ENCODE peak calls at places on chromosomes 2 and 18, in eight cellular contexts. One of them, this sample, is unnamed.

GRCh38 chr18:32851936-32852335 is 79.1 kb upstream of the KLHL14 start:
- DNase-seq in body of pancreas: no peak
- DNase-seq in neuronal stem cell: no peak
- DNase-seq in germinal center: no peak
- DNase-seq in central memory CD4-positive, alpha-beta T cell: no peak
- DNase-seq in stimulated activated CD4-positive, alpha-beta T cell treated with anti-CD3 and anti-CD28 coated beads, Interleukin-1b, Interleukin-23, amount 100 ng/mL, for 24 hours: no peak
- DNase-seq in tibial nerve: no peak
- DNase-seq in HFFc6: no peak
- DNase-seq in this sample: no peak

GRCh38 chr2:7634370-7634769 is 717.2 kb downstream of the RNF144A start:
- DNase-seq in neuronal stem cell: no peak
- DNase-seq in stimulated activated CD4-positive, alpha-beta T cell treated with anti-CD3 and anti-CD28 coated beads, Interleukin-1b, Interleukin-23, amount 100 ng/mL, for 24 hours: no peak
- DNase-seq in tibial nerve: no peak
- DNase-seq in germinal center: no peak
- DNase-seq in central memory CD4-positive, alpha-beta T cell: no peak
- DNase-seq in body of pancreas: no peak
- DNase-seq in HFFc6: no peak
- DNase-seq in this sample: peak; percentile 57

GRCh38 chr18:27240383-27240782 is 55.3 kb upstream of the CHST9 start:
- DNase-seq in HFFc6: no peak
- DNase-seq in body of pancreas: no peak
- DNase-seq in stimulated activated CD4-positive, alpha-beta T cell treated with anti-CD3 and anti-CD28 coated beads, Interleukin-1b, Interleukin-23, amount 100 ng/mL, for 24 hours: no peak
- DNase-seq in germinal center: no peak
- DNase-seq in tibial nerve: no peak
- DNase-seq in neuronal stem cell: no peak
- DNase-seq in central memory CD4-positive, alpha-beta T cell: no peak
- DNase-seq in this sample: no peak

GRCh38 chr2:27369471-27370025 is 590 bp downstream of the EIF2B4 start:
- DNase-seq in HFFc6: peak; percentile 37
- DNase-seq in neuronal stem cell: no peak
- DNase-seq in germinal center: peak; percentile 61
- DNase-seq in stimulated activated CD4-positive, alpha-beta T cell treated with anti-CD3 and anti-CD28 coated beads, Interleukin-1b, Interleukin-23, amount 100 ng/mL, for 24 hours: no peak
- DNase-seq in body of pancreas: no peak
- DNase-seq in central memory CD4-positive, alpha-beta T cell: no peak
- DNase-seq in tibial nerve: no peak
- DNase-seq in this sample: peak; percentile 25

GRCh38 chr2:190637331-190637734 is 11.6 kb upstream of the NAB1 start:
- DNase-seq in stimulated activated CD4-positive, alpha-beta T cell treated with anti-CD3 and anti-CD28 coated beads, Interleukin-1b, Interleukin-23, amount 100 ng/mL, for 24 hours: no peak
- DNase-seq in central memory CD4-positive, alpha-beta T cell: no peak
- DNase-seq in tibial nerve: no peak
- DNase-seq in neuronal stem cell: no peak
- DNase-seq in body of pancreas: no peak
- DNase-seq in germinal center: peak; percentile 21
- DNase-seq in HFFc6: no peak
- DNase-seq in this sample: no peak

GRCh38 chr2:44938287-44939073 is 3.0 kb upstream of the SIX3 start:
- DNase-seq in tibial nerve: no peak
- DNase-seq in germinal center: no peak
- DNase-seq in stimulated activated CD4-positive, alpha-beta T cell treated with anti-CD3 and anti-CD28 coated beads, Interleukin-1b, Interleukin-23, amount 100 ng/mL, for 24 hours: no peak
- DNase-seq in neuronal stem cell: no peak
- DNase-seq in HFFc6: no peak
- DNase-seq in body of pancreas: no peak
- DNase-seq in central memory CD4-positive, alpha-beta T cell: no peak
- DNase-seq in this sample: no peak

GRCh38 chr2:203905661-203906060 is 30.9 kb upstream of the ICOS start:
- DNase-seq in HFFc6: peak; percentile 38
- DNase-seq in stimulated activated CD4-positive, alpha-beta T cell treated with anti-CD3 and anti-CD28 coated beads, Interleukin-1b, Interleukin-23, amount 100 ng/mL, for 24 hours: no peak
- DNase-seq in neuronal stem cell: no peak
- DNase-seq in tibial nerve: no peak
- DNase-seq in central memory CD4-positive, alpha-beta T cell: no peak
- DNase-seq in germinal center: no peak
- DNase-seq in body of pancreas: no peak
- DNase-seq in this sample: no peak

GRCh38 chr2:15749460-15750432 is 158.1 kb downstream of the DDX1 start:
- DNase-seq in tibial nerve: no peak
- DNase-seq in stimulated activated CD4-positive, alpha-beta T cell treated with anti-CD3 and anti-CD28 coated beads, Interleukin-1b, Interleukin-23, amount 100 ng/mL, for 24 hours: no peak
- DNase-seq in body of pancreas: no peak
- DNase-seq in neuronal stem cell: no peak
- DNase-seq in germinal center: no peak
- DNase-seq in central memory CD4-positive, alpha-beta T cell: no peak
- DNase-seq in HFFc6: no peak
- DNase-seq in this sample: no peak

GRCh38 chr2:237546040-237546875 is 20.1 kb upstream of the PRLH start:
- DNase-seq in neuronal stem cell: no peak
- DNase-seq in HFFc6: no peak
- DNase-seq in tibial nerve: no peak
- DNase-seq in central memory CD4-positive, alpha-beta T cell: no peak
- DNase-seq in stimulated activated CD4-positive, alpha-beta T cell treated with anti-CD3 and anti-CD28 coated beads, Interleukin-1b, Interleukin-23, amount 100 ng/mL, for 24 hours: no peak
- DNase-seq in body of pancreas: no peak
- DNase-seq in germinal center: no peak
- DNase-seq in this sample: no peak

GRCh38 chr2:180625006-180625844 is 355.2 kb upstream of the UBE2E3 start:
- DNase-seq in tibial nerve: no peak
- DNase-seq in central memory CD4-positive, alpha-beta T cell: no peak
- DNase-seq in body of pancreas: no peak
- DNase-seq in stimulated activated CD4-positive, alpha-beta T cell treated with anti-CD3 and anti-CD28 coated beads, Interleukin-1b, Interleukin-23, amount 100 ng/mL, for 24 hours: no peak
- DNase-seq in neuronal stem cell: no peak
- DNase-seq in germinal center: no peak
- DNase-seq in HFFc6: peak; percentile 98
- DNase-seq in this sample: no peak

GRCh38 chr2:85243101-85244072 is 84.4 kb downstream of the TGOLN2 start:
- DNase-seq in central memory CD4-positive, alpha-beta T cell: no peak
- DNase-seq in HFFc6: no peak
- DNase-seq in stimulated activated CD4-positive, alpha-beta T cell treated with anti-CD3 and anti-CD28 coated beads, Interleukin-1b, Interleukin-23, amount 100 ng/mL, for 24 hours: peak; percentile 15
- DNase-seq in tibial nerve: peak; percentile 44
- DNase-seq in germinal center: peak; percentile 44
- DNase-seq in neuronal stem cell: no peak
- DNase-seq in body of pancreas: peak; percentile 77
- DNase-seq in this sample: no peak

GRCh38 chr2:200373973-200374416 is 67.5 kb downstream of the SPATS2L start:
- DNase-seq in germinal center: peak; percentile 33
- DNase-seq in HFFc6: no peak
- DNase-seq in neuronal stem cell: no peak
- DNase-seq in tibial nerve: no peak
- DNase-seq in stimulated activated CD4-positive, alpha-beta T cell treated with anti-CD3 and anti-CD28 coated beads, Interleukin-1b, Interleukin-23, amount 100 ng/mL, for 24 hours: peak; percentile 8
- DNase-seq in central memory CD4-positive, alpha-beta T cell: peak; percentile 51
- DNase-seq in body of pancreas: no peak
- DNase-seq in this sample: no peak

GRCh38 chr18:28855524-28855923 is 678.6 kb upstream of the CDH2 start:
- DNase-seq in HFFc6: peak; percentile 65
- DNase-seq in body of pancreas: no peak
- DNase-seq in tibial nerve: no peak
- DNase-seq in stimulated activated CD4-positive, alpha-beta T cell treated with anti-CD3 and anti-CD28 coated beads, Interleukin-1b, Interleukin-23, amount 100 ng/mL, for 24 hours: no peak
- DNase-seq in neuronal stem cell: no peak
- DNase-seq in central memory CD4-positive, alpha-beta T cell: no peak
- DNase-seq in germinal center: no peak
- DNase-seq in this sample: no peak

GRCh38 chr18:58762781-58763171 is 91.5 kb downstream of the MALT1 start:
- DNase-seq in stimulated activated CD4-positive, alpha-beta T cell treated with anti-CD3 and anti-CD28 coated beads, Interleukin-1b, Interleukin-23, amount 100 ng/mL, for 24 hours: no peak
- DNase-seq in HFFc6: no peak
- DNase-seq in body of pancreas: no peak
- DNase-seq in germinal center: no peak
- DNase-seq in central memory CD4-positive, alpha-beta T cell: no peak
- DNase-seq in neuronal stem cell: no peak
- DNase-seq in tibial nerve: no peak
- DNase-seq in this sample: no peak

GRCh38 chr2:36277876-36278523 is 77.6 kb upstream of the CRIM1 start:
- DNase-seq in body of pancreas: no peak
- DNase-seq in tibial nerve: no peak
- DNase-seq in HFFc6: no peak
- DNase-seq in germinal center: no peak
- DNase-seq in neuronal stem cell: no peak
- DNase-seq in central memory CD4-positive, alpha-beta T cell: no peak
- DNase-seq in stimulated activated CD4-positive, alpha-beta T cell treated with anti-CD3 and anti-CD28 coated beads, Interleukin-1b, Interleukin-23, amount 100 ng/mL, for 24 hours: no peak
- DNase-seq in this sample: no peak

GRCh38 chr2:86522711-86523110 is 40.5 kb downstream of the CHMP3 start:
- DNase-seq in HFFc6: no peak
- DNase-seq in stimulated activated CD4-positive, alpha-beta T cell treated with anti-CD3 and anti-CD28 coated beads, Interleukin-1b, Interleukin-23, amount 100 ng/mL, for 24 hours: no peak
- DNase-seq in tibial nerve: no peak
- DNase-seq in central memory CD4-positive, alpha-beta T cell: no peak
- DNase-seq in body of pancreas: no peak
- DNase-seq in neuronal stem cell: no peak
- DNase-seq in germinal center: no peak
- DNase-seq in this sample: no peak

GRCh38 chr2:59025157-59025757 is 784.1 kb upstream of the FANCL start:
- DNase-seq in neuronal stem cell: peak; percentile 32
- DNase-seq in body of pancreas: peak; percentile 26
- DNase-seq in stimulated activated CD4-positive, alpha-beta T cell treated with anti-CD3 and anti-CD28 coated beads, Interleukin-1b, Interleukin-23, amount 100 ng/mL, for 24 hours: no peak
- DNase-seq in central memory CD4-positive, alpha-beta T cell: no peak
- DNase-seq in germinal center: peak; percentile 18
- DNase-seq in tibial nerve: no peak
- DNase-seq in HFFc6: no peak
- DNase-seq in this sample: peak; percentile 37

GRCh38 chr18:49303376-49303775 is 157.1 kb downstream of the DYM start:
- DNase-seq in germinal center: no peak
- DNase-seq in body of pancreas: no peak
- DNase-seq in stimulated activated CD4-positive, alpha-beta T cell treated with anti-CD3 and anti-CD28 coated beads, Interleukin-1b, Interleukin-23, amount 100 ng/mL, for 24 hours: no peak
- DNase-seq in central memory CD4-positive, alpha-beta T cell: no peak
- DNase-seq in tibial nerve: no peak
- DNase-seq in neuronal stem cell: no peak
- DNase-seq in HFFc6: no peak
- DNase-seq in this sample: no peak

GRCh38 chr2:118223487-118224136 is 135.3 kb downstream of the INSIG2 start:
- DNase-seq in body of pancreas: no peak
- DNase-seq in HFFc6: no peak
- DNase-seq in central memory CD4-positive, alpha-beta T cell: peak; percentile 5
- DNase-seq in tibial nerve: no peak
- DNase-seq in germinal center: no peak
- DNase-seq in neuronal stem cell: no peak
- DNase-seq in stimulated activated CD4-positive, alpha-beta T cell treated with anti-CD3 and anti-CD28 coated beads, Interleukin-1b, Interleukin-23, amount 100 ng/mL, for 24 hours: no peak
- DNase-seq in this sample: peak; percentile 4

GRCh38 chr2:180717588-180717987 is 262.8 kb upstream of the UBE2E3 start:
- DNase-seq in germinal center: no peak
- DNase-seq in HFFc6: no peak
- DNase-seq in stimulated activated CD4-positive, alpha-beta T cell treated with anti-CD3 and anti-CD28 coated beads, Interleukin-1b, Interleukin-23, amount 100 ng/mL, for 24 hours: no peak
- DNase-seq in body of pancreas: no peak
- DNase-seq in neuronal stem cell: no peak
- DNase-seq in central memory CD4-positive, alpha-beta T cell: no peak
- DNase-seq in tibial nerve: no peak
- DNase-seq in this sample: no peak

GRCh38 chr2:226413498-226414130 is 386.0 kb downstream of the IRS1 start:
- DNase-seq in body of pancreas: no peak
- DNase-seq in neuronal stem cell: no peak
- DNase-seq in central memory CD4-positive, alpha-beta T cell: no peak
- DNase-seq in HFFc6: no peak
- DNase-seq in stimulated activated CD4-positive, alpha-beta T cell treated with anti-CD3 and anti-CD28 coated beads, Interleukin-1b, Interleukin-23, amount 100 ng/mL, for 24 hours: no peak
- DNase-seq in tibial nerve: no peak
- DNase-seq in germinal center: no peak
- DNase-seq in this sample: no peak

GRCh38 chr2:30408961-30409387 is 38.1 kb upstream of the LCLAT1 start:
- DNase-seq in germinal center: no peak
- DNase-seq in HFFc6: peak; percentile 78
- DNase-seq in body of pancreas: no peak
- DNase-seq in central memory CD4-positive, alpha-beta T cell: no peak
- DNase-seq in stimulated activated CD4-positive, alpha-beta T cell treated with anti-CD3 and anti-CD28 coated beads, Interleukin-1b, Interleukin-23, amount 100 ng/mL, for 24 hours: no peak
- DNase-seq in neuronal stem cell: no peak
- DNase-seq in tibial nerve: no peak
- DNase-seq in this sample: no peak

This sample was measured in NCI-H1694.